ENCODE peak calls at places on chromosomes 6 and 20, in six cellular contexts. One of them, this sample, is unnamed.

GRCh38 chr20:43992885-43993284 is 78.2 kb downstream of the TOX2 start:
- DNase-seq in GM12878: no peak
- DNase-seq in H1: no peak
- DNase-seq in HepG2: no peak
- DNase-seq in SK-N-SH: no peak
- DNase-seq in K562: no peak
- DNase-seq in this sample: no peak

GRCh38 chr20:19926581-19926980 is 90.6 kb upstream of the NAA20 start:
- DNase-seq in GM12878: no peak
- DNase-seq in SK-N-SH: no peak
- DNase-seq in H1: no peak
- DNase-seq in HepG2: no peak
- DNase-seq in K562: no peak
- DNase-seq in this sample: no peak

GRCh38 chr20:62918137-62918536 is 8.2 kb downstream of the DIDO1 start:
- DNase-seq in GM12878: no peak
- DNase-seq in HepG2: no peak
- DNase-seq in H1: no peak
- DNase-seq in SK-N-SH: no peak
- DNase-seq in K562: no peak
- DNase-seq in this sample: no peak

GRCh38 chr6:107645740-107646139 is 155.8 kb downstream of the SOBP start:
- DNase-seq in GM12878: no peak
- DNase-seq in H1: no peak
- DNase-seq in SK-N-SH: no peak
- DNase-seq in K562: no peak
- DNase-seq in HepG2: no peak
- DNase-seq in this sample: no peak

GRCh38 chr20:6636209-6637159 is 131.0 kb upstream of the BMP2 start:
- DNase-seq in GM12878: no peak
- DNase-seq in HepG2: peak
- DNase-seq in H1: no peak
- DNase-seq in SK-N-SH: peak
- DNase-seq in K562: no peak
- DNase-seq in this sample: no peak

GRCh38 chr6:131561925-131562707 is 10.9 kb upstream of the ARG1 start:
- DNase-seq in H1: no peak
- DNase-seq in HepG2: no peak
- DNase-seq in GM12878: no peak
- DNase-seq in K562: no peak
- DNase-seq in SK-N-SH: no peak
- DNase-seq in this sample: no peak

GRCh38 chr20:11901127-11901526 is 16.6 kb upstream of the BTBD3 start:
- DNase-seq in HepG2: peak
- DNase-seq in K562: no peak
- DNase-seq in H1: no peak
- DNase-seq in GM12878: no peak
- DNase-seq in SK-N-SH: no peak
- DNase-seq in this sample: no peak

GRCh38 chr6:169158182-169158573 is 95.5 kb downstream of the THBS2 start:
- DNase-seq in HepG2: no peak
- DNase-seq in SK-N-SH: peak
- DNase-seq in K562: peak
- DNase-seq in H1: no peak
- DNase-seq in GM12878: no peak
- DNase-seq in this sample: no peak

GRCh38 chr6:13759025-13759424 is 47.4 kb upstream of the RANBP9 start:
- DNase-seq in K562: no peak
- DNase-seq in H1: no peak
- DNase-seq in GM12878: no peak
- DNase-seq in SK-N-SH: no peak
- DNase-seq in HepG2: no peak
- DNase-seq in this sample: no peak

GRCh38 chr6:161922631-161923119 is 648.8 kb upstream of the AGPAT4 start:
- DNase-seq in GM12878: no peak
- DNase-seq in H1: no peak
- DNase-seq in SK-N-SH: peak
- DNase-seq in K562: peak
- DNase-seq in HepG2: peak
- DNase-seq in this sample: peak

GRCh38 chr6:5045417-5045816 is 39.7 kb upstream of the PPP1R3G start:
- DNase-seq in HepG2: no peak
- DNase-seq in GM12878: no peak
- DNase-seq in H1: no peak
- DNase-seq in K562: no peak
- DNase-seq in SK-N-SH: no peak
- DNase-seq in this sample: no peak

GRCh38 chr20:63351811-63352591 is 9.1 kb downstream of the CHRNA4 start:
- DNase-seq in H1: no peak
- DNase-seq in SK-N-SH: peak
- DNase-seq in GM12878: no peak
- DNase-seq in K562: no peak
- DNase-seq in HepG2: no peak
- DNase-seq in this sample: no peak

GRCh38 chr20:58342104-58342945 is 32.8 kb downstream of the RAB22A start:
- DNase-seq in H1: no peak
- DNase-seq in GM12878: no peak
- DNase-seq in HepG2: no peak
- DNase-seq in SK-N-SH: no peak
- DNase-seq in K562: no peak
- DNase-seq in this sample: no peak

GRCh38 chr6:161440299-161440698 is 166.4 kb upstream of the AGPAT4 start:
- DNase-seq in HepG2: no peak
- DNase-seq in GM12878: no peak
- DNase-seq in H1: no peak
- DNase-seq in SK-N-SH: no peak
- DNase-seq in K562: no peak
- DNase-seq in this sample: no peak

GRCh38 chr6:79672631-79673065 is 41.5 kb downstream of the SH3BGRL2 start:
- DNase-seq in H1: no peak
- DNase-seq in SK-N-SH: peak
- DNase-seq in K562: peak
- DNase-seq in HepG2: peak
- DNase-seq in GM12878: no peak
- DNase-seq in this sample: no peak

GRCh38 chr20:62642666-62643520 is 590 bp downstream of the SLCO4A1 start:
- DNase-seq in SK-N-SH: peak
- DNase-seq in HepG2: no peak
- DNase-seq in H1: no peak
- DNase-seq in GM12878: no peak
- DNase-seq in K562: peak
- DNase-seq in this sample: peak

GRCh38 chr20:63850689-63851547 is 10.4 kb upstream of the ABHD16B start:
- DNase-seq in K562: no peak
- DNase-seq in HepG2: no peak
- DNase-seq in H1: no peak
- DNase-seq in SK-N-SH: no peak
- DNase-seq in GM12878: peak
- DNase-seq in this sample: no peak

GRCh38 chr20:37590938-37591490 is 63.3 kb upstream of the BLCAP start:
- DNase-seq in K562: no peak
- DNase-seq in GM12878: no peak
- DNase-seq in HepG2: no peak
- DNase-seq in SK-N-SH: no peak
- DNase-seq in H1: no peak
- DNase-seq in this sample: no peak

GRCh38 chr6:28757429-28758045 is 166.2 kb downstream of the TRIM27 start:
- DNase-seq in GM12878: no peak
- DNase-seq in K562: peak
- DNase-seq in HepG2: peak
- DNase-seq in H1: no peak
- DNase-seq in SK-N-SH: no peak
- DNase-seq in this sample: no peak

GRCh38 chr20:62825994-62826645 is 9.3 kb downstream of the COL9A3 start:
- DNase-seq in SK-N-SH: no peak
- DNase-seq in GM12878: no peak
- DNase-seq in K562: no peak
- DNase-seq in HepG2: no peak
- DNase-seq in H1: no peak
- DNase-seq in this sample: no peak

GRCh38 chr6:129555206-129555832 is 154.7 kb downstream of the ARHGAP18 start:
- DNase-seq in HepG2: no peak
- DNase-seq in SK-N-SH: no peak
- DNase-seq in GM12878: no peak
- DNase-seq in K562: no peak
- DNase-seq in H1: no peak
- DNase-seq in this sample: no peak

GRCh38 chr20:48359692-48360337 is 468.0 kb downstream of the PREX1 start:
- DNase-seq in SK-N-SH: no peak
- DNase-seq in HepG2: peak
- DNase-seq in H1: no peak
- DNase-seq in GM12878: peak
- DNase-seq in K562: peak
- DNase-seq in this sample: no peak

GRCh38 chr20:32017711-32018251 is 7.5 kb downstream of the CCM2L start:
- DNase-seq in H1: peak
- DNase-seq in GM12878: no peak
- DNase-seq in K562: peak
- DNase-seq in SK-N-SH: peak
- DNase-seq in HepG2: peak
- DNase-seq in this sample: no peak

DNA sequence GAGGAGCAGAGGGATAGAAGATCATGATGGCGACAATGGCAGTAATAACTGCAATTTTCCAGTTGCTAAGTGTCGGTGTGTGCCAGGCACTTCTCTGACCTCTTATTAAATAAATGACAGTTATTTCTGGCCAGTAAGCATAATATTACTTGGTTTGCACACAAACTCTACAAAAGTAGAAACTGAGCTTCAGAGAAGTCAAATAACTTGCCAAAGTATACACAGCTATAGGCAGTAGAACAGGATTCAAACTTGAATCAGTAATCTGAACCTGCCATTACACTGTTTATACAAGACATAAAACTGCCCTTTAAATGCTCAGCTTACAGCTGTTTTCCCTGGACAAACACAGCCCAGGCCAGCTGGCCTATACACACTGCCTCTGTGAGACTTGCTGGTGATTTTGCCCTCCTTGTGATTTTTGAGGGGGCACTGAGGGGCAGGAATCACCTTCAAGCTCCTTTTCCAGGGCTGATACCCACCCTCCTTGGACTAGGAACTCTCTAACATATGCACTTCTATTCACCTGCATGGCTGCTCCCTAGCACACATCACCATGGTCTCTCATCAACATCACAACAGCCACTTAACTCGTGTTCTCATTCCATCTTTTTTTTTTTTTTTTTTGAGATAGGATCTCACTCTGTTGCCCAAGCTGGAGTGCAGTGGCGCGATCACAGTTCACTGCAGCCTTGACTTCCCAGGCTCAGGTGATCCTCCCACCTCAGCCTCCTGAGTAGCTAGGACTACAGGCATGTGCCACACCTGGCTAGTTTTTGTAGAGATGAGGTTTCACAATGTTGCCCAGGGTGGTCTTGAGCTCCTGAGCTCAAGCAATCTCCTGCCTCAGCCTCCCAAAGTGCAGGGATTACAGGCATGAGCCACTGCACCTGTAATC is 63.6 kb downstream of the SLC23A2 start:
- DNase-seq in GM12878: no peak
- DNase-seq in SK-N-SH: no peak
- DNase-seq in H1: no peak
- DNase-seq in K562: no peak
- DNase-seq in HepG2: peak
- DNase-seq in this sample: no peak
- TF ChIP-seq GABPA in GM12878: no peak
- TF ChIP-seq GABPA in SK-N-SH: no peak
- TF ChIP-seq GABPA in H1: no peak
- TF ChIP-seq GABPA in K562: no peak
- TF ChIP-seq GABPA in HepG2: no peak
- TF ChIP-seq GABPA in this sample: no peak

GRCh38 chr6:41638801-41639555 is 710 bp downstream of the MDFI start:
- DNase-seq in K562: no peak
- DNase-seq in H1: no peak
- DNase-seq in GM12878: no peak
- DNase-seq in SK-N-SH: peak
- DNase-seq in HepG2: no peak
- DNase-seq in this sample: no peak

GRCh38 chr6:41635365-41635764 is 2.9 kb upstream of the MDFI start:
- DNase-seq in K562: no peak
- DNase-seq in HepG2: no peak
- DNase-seq in GM12878: no peak
- DNase-seq in H1: no peak
- DNase-seq in SK-N-SH: no peak
- DNase-seq in this sample: no peak

GRCh38 chr6:41636803-41637178 is 1.5 kb upstream of the MDFI start:
- DNase-seq in K562: no peak
- DNase-seq in SK-N-SH: no peak
- DNase-seq in HepG2: no peak
- DNase-seq in H1: peak
- DNase-seq in GM12878: no peak
- DNase-seq in this sample: no peak

GRCh38 chr6:41638002-41638800 is at the start of gene MDFI:
- DNase-seq in K562: no peak
- DNase-seq in GM12878: no peak
- DNase-seq in HepG2: no peak
- DNase-seq in SK-N-SH: peak
- DNase-seq in H1: peak
- DNase-seq in this sample: no peak

GRCh38 chr6:41637179-41638001 is 878 bp upstream of the MDFI start:
- DNase-seq in SK-N-SH: peak
- DNase-seq in H1: no peak
- DNase-seq in HepG2: no peak
- DNase-seq in GM12878: no peak
- DNase-seq in K562: no peak
- DNase-seq in this sample: no peak
- H3K4me3 ChIP-seq in SK-N-SH: peak
- H3K4me3 ChIP-seq in H1: peak
- H3K4me3 ChIP-seq in HepG2: no peak
- H3K4me3 ChIP-seq in GM12878: no peak
- H3K4me3 ChIP-seq in K562: no peak
- H3K4me3 ChIP-seq in this sample: no peak

GRCh38 chr6:35922139-35922554 is 1.2 kb upstream of the SRPK1 start:
- DNase-seq in K562: no peak
- DNase-seq in SK-N-SH: no peak
- DNase-seq in HepG2: peak
- DNase-seq in GM12878: no peak
- DNase-seq in H1: no peak
- DNase-seq in this sample: no peak

GRCh38 chr6:35919827-35920751 is 809 bp downstream of the SRPK1 start:
- DNase-seq in HepG2: peak
- DNase-seq in K562: peak
- DNase-seq in GM12878: no peak
- DNase-seq in H1: no peak
- DNase-seq in SK-N-SH: peak
- DNase-seq in this sample: peak

GRCh38 chr6:35920793-35921732 is at the start of gene SRPK1:
- DNase-seq in HepG2: peak
- DNase-seq in K562: peak
- DNase-seq in SK-N-SH: peak
- DNase-seq in GM12878: peak
- DNase-seq in H1: peak
- DNase-seq in this sample: peak

GRCh38 chr6:35916056-35916455 is 4.8 kb downstream of the SRPK1 start:
- DNase-seq in SK-N-SH: no peak
- DNase-seq in H1: no peak
- DNase-seq in HepG2: no peak
- DNase-seq in K562: no peak
- DNase-seq in GM12878: no peak
- DNase-seq in this sample: no peak

GRCh38 chr6:35919085-35919826 is 1.6 kb downstream of the SRPK1 start:
- DNase-seq in K562: peak
- DNase-seq in HepG2: peak
- DNase-seq in SK-N-SH: no peak
- DNase-seq in GM12878: no peak
- DNase-seq in H1: no peak
- DNase-seq in this sample: peak
- TF ChIP-seq GABPA in K562: no peak
- TF ChIP-seq GABPA in HepG2: no peak
- TF ChIP-seq GABPA in SK-N-SH: no peak
- TF ChIP-seq GABPA in GM12878: no peak
- TF ChIP-seq GABPA in H1: no peak
- TF ChIP-seq GABPA in this sample: no peak

GRCh38 chr6:34138191-34138590 is 7.7 kb downstream of the GRM4 start:
- DNase-seq in SK-N-SH: no peak
- DNase-seq in HepG2: no peak
- DNase-seq in H1: no peak
- DNase-seq in K562: no peak
- DNase-seq in GM12878: no peak
- DNase-seq in this sample: no peak
- H3K4me3 ChIP-seq in SK-N-SH: no peak
- H3K4me3 ChIP-seq in HepG2: no peak
- H3K4me3 ChIP-seq in H1: no peak
- H3K4me3 ChIP-seq in K562: no peak
- H3K4me3 ChIP-seq in GM12878: no peak
- H3K4me3 ChIP-seq in this sample: no peak